ENCODE peak calls at places on chromosomes 16 and 17, in five cellular contexts. One of them, this sample, is unnamed.
A peak's percentile ranks its signal among the peaks of the same experiment; 100 is the strongest.

GRCh38 chr16:64019339-64019738 is 1102.5 kb downstream of the CDH11 start:
- DNase-seq in GM12878: no peak
- DNase-seq in K562: no peak
- DNase-seq in HCT116: no peak
- DNase-seq in H1: no peak
- DNase-seq in this sample: no peak

GRCh38 chr17:36971508-36971907 is 22.8 kb downstream of the AATF start:
- DNase-seq in GM12878: no peak
- DNase-seq in K562: no peak
- DNase-seq in HCT116: no peak
- DNase-seq in H1: no peak
- DNase-seq in this sample: no peak

GRCh38 chr16:50520451-50521245 is 27.5 kb upstream of the NKD1 start:
- DNase-seq in GM12878: no peak
- DNase-seq in K562: no peak
- DNase-seq in HCT116: no peak
- DNase-seq in H1: no peak
- DNase-seq in this sample: peak; percentile 99

GRCh38 chr17:37792787-37793186 is 47.9 kb upstream of the HNF1B start:
- DNase-seq in GM12878: no peak
- DNase-seq in K562: no peak
- DNase-seq in HCT116: no peak
- DNase-seq in H1: no peak
- DNase-seq in this sample: no peak

GRCh38 chr17:72097144-72097543 is 23.7 kb upstream of the SOX9 start:
- DNase-seq in GM12878: no peak
- DNase-seq in K562: no peak
- DNase-seq in HCT116: no peak
- DNase-seq in H1: no peak
- DNase-seq in this sample: no peak

GRCh38 chr16:75483222-75483621 is 12.0 kb downstream of the CHST6 start:
- DNase-seq in GM12878: no peak
- DNase-seq in K562: no peak
- DNase-seq in HCT116: peak; percentile 97
- DNase-seq in H1: no peak
- DNase-seq in this sample: no peak

GRCh38 chr16:10494343-10495030 is 85.9 kb downstream of the EMP2 start:
- DNase-seq in GM12878: no peak
- DNase-seq in K562: no peak
- DNase-seq in HCT116: no peak
- DNase-seq in H1: no peak
- DNase-seq in this sample: no peak

GRCh38 chr16:1102921-1103648 is 7.0 kb upstream of the C1QTNF8 start:
- DNase-seq in GM12878: no peak
- DNase-seq in K562: peak; percentile 92
- DNase-seq in HCT116: no peak
- DNase-seq in H1: peak; percentile 94
- DNase-seq in this sample: no peak

GRCh38 chr17:50916026-50916707 is 50.0 kb upstream of the TOB1 start:
- DNase-seq in GM12878: no peak
- DNase-seq in K562: peak; percentile 32
- DNase-seq in HCT116: no peak
- DNase-seq in H1: no peak
- DNase-seq in this sample: no peak

GRCh38 chr17:63358956-63359355 is 87.2 kb downstream of the CYB561 start:
- DNase-seq in GM12878: no peak
- DNase-seq in K562: no peak
- DNase-seq in HCT116: no peak
- DNase-seq in H1: no peak
- DNase-seq in this sample: no peak

GRCh38 chr17:58783380-58783779 is 27.7 kb downstream of the PPM1E start:
- DNase-seq in GM12878: no peak
- DNase-seq in K562: no peak
- DNase-seq in HCT116: no peak
- DNase-seq in H1: no peak
- DNase-seq in this sample: no peak

GRCh38 chr16:75099738-75100615 is 16.6 kb downstream of the LDHD start:
- DNase-seq in GM12878: no peak
- DNase-seq in K562: no peak
- DNase-seq in HCT116: no peak
- DNase-seq in H1: no peak
- DNase-seq in this sample: no peak

GRCh38 chr16:78770353-78771091 is 671.1 kb downstream of the WWOX start:
- DNase-seq in GM12878: no peak
- DNase-seq in K562: peak; percentile 97
- DNase-seq in HCT116: no peak
- DNase-seq in H1: peak; percentile 95
- DNase-seq in this sample: peak; percentile 67

GRCh38 chr17:15133143-15133542 is 132.0 kb downstream of the PMP22 start:
- DNase-seq in GM12878: no peak
- DNase-seq in K562: no peak
- DNase-seq in HCT116: no peak
- DNase-seq in H1: no peak
- DNase-seq in this sample: no peak

GRCh38 chr17:81080056-81080455 is 45.1 kb downstream of the BAIAP2 start:
- DNase-seq in GM12878: no peak
- DNase-seq in K562: no peak
- DNase-seq in HCT116: no peak
- DNase-seq in H1: no peak
- DNase-seq in this sample: no peak

GRCh38 chr17:7839199-7839889 is 5.3 kb downstream of the KDM6B start:
- DNase-seq in GM12878: no peak
- DNase-seq in K562: no peak
- DNase-seq in HCT116: no peak
- DNase-seq in H1: no peak
- DNase-seq in this sample: no peak

GRCh38 chr16:11236855-11237254 is 19.1 kb downstream of the SOCS1 start:
- DNase-seq in GM12878: no peak
- DNase-seq in K562: no peak
- DNase-seq in HCT116: no peak
- DNase-seq in H1: no peak
- DNase-seq in this sample: no peak

GRCh38 chr16:68737046-68737729 is at the start of gene CDH1:
- DNase-seq in GM12878: no peak
- DNase-seq in K562: no peak
- DNase-seq in HCT116: peak; percentile 73
- DNase-seq in H1: peak; percentile 97
- DNase-seq in this sample: no peak

GRCh38 chr16:49562228-49562627 is 188.6 kb downstream of the C16orf78 start:
- DNase-seq in GM12878: no peak
- DNase-seq in K562: no peak
- DNase-seq in HCT116: no peak
- DNase-seq in H1: no peak
- DNase-seq in this sample: no peak

GRCh38 chr16:27822529-27823437 is 240.7 kb downstream of the GSG1L start:
- DNase-seq in GM12878: no peak
- DNase-seq in K562: no peak
- DNase-seq in HCT116: no peak
- DNase-seq in H1: no peak
- DNase-seq in this sample: no peak

GRCh38 chr17:57653279-57653678 is 91.8 kb downstream of the CCDC182 start:
- DNase-seq in GM12878: no peak
- DNase-seq in K562: no peak
- DNase-seq in HCT116: no peak
- DNase-seq in H1: no peak
- DNase-seq in this sample: no peak

GRCh38 chr16:17377360-17378324 is 93.1 kb downstream of the XYLT1 start:
- DNase-seq in GM12878: peak; percentile 80
- DNase-seq in K562: no peak
- DNase-seq in HCT116: no peak
- DNase-seq in H1: no peak
- DNase-seq in this sample: no peak

GRCh38 chr16:51326131-51326856 is 175.2 kb upstream of the SALL1 start:
- DNase-seq in GM12878: no peak
- DNase-seq in K562: no peak
- DNase-seq in HCT116: no peak
- DNase-seq in H1: no peak
- DNase-seq in this sample: no peak

GRCh38 chr16:11056090-11056988 is 112.0 kb downstream of the CLEC16A start:
- DNase-seq in GM12878: no peak
- DNase-seq in K562: no peak
- DNase-seq in HCT116: no peak
- DNase-seq in H1: no peak
- DNase-seq in this sample: peak; percentile 44

GRCh38 chr17:8843344-8843743 is 24.1 kb downstream of the PIK3R6 start:
- DNase-seq in GM12878: no peak
- DNase-seq in K562: no peak
- DNase-seq in HCT116: no peak
- DNase-seq in H1: no peak
- DNase-seq in this sample: no peak

GRCh38 chr16:87671221-87671620 is 68.9 kb downstream of the JPH3 start:
- DNase-seq in GM12878: no peak
- DNase-seq in K562: no peak
- DNase-seq in HCT116: peak; percentile 8
- DNase-seq in H1: no peak
- DNase-seq in this sample: no peak

GRCh38 chr17:31476525-31477416 is 85.3 kb downstream of the RAB11FIP4 start:
- DNase-seq in GM12878: no peak
- DNase-seq in K562: no peak
- DNase-seq in HCT116: no peak
- DNase-seq in H1: no peak
- DNase-seq in this sample: peak; percentile 37

GRCh38 chr17:40530988-40531971 is 29.9 kb upstream of the TNS4 start:
- DNase-seq in GM12878: peak; percentile 71
- DNase-seq in K562: no peak
- DNase-seq in HCT116: no peak
- DNase-seq in H1: no peak
- DNase-seq in this sample: no peak

GRCh38 chr16:4556112-4556511 is at the start of gene C16orf96:
- DNase-seq in GM12878: no peak
- DNase-seq in K562: no peak
- DNase-seq in HCT116: no peak
- DNase-seq in H1: no peak
- DNase-seq in this sample: no peak

DNA sequence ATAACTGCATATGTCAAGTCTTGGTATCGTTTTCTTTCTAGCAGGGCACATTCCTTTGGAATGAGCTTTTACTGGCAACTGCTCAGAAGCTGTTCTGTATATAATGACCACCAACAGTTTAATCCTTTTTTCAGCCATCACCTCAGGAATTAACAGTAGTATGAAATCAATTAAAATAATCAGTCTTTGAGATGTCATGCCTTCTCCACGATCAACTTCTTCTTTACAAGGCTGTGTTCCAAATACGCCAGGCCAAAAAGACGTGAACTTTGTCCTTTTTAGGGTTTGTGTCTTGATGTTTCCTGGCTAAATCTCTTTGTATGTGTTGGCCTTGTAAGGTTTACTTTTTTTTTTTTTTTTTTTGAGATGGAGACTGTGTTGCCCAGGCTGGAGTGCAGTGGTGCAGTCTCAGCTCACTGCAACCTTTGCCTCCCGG is 54.9 kb downstream of the ABCC1 start:
- DNase-seq in GM12878: no peak
- DNase-seq in K562: no peak
- DNase-seq in HCT116: no peak
- DNase-seq in H1: no peak
- DNase-seq in this sample: no peak
- TF ChIP-seq MAX in GM12878: no peak
- TF ChIP-seq MAX in K562: no peak
- TF ChIP-seq MAX in HCT116: no peak
- TF ChIP-seq MAX in H1: no peak
- TF ChIP-seq MAX in this sample: no peak

DNA sequence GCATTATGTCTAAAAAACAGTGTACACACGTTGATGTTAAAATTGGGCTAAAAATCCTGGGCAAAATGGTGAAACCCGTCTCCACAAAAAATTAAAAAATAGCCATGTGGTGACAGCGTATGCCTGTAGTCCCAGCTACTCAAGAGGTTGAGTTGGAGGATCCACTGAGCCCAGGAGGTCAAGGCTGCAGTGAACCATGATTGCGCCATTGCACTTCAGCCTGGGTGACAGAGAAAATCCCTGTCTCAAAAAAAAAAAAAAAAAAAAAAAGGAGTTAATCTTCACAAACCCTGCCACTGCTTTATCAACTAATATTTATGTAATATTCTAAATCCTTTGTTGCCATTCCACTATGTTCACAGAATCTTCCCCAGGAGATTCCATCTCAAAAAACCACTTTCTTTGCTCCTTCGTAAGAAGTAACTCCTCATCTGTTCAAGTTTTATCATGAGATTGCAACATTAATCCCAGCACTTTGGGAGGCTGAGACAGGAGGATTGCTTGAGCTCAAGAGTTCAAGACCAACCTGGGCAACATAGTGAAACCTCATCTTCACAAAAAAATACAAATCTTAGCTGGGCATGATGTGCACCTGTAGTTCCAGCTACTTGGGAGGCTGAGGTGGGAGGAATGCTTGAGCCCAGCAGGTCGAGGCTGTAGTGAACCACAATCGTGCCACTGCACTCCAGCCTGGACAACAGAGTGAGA is 1.9 kb upstream of the C16orf87 start:
- DNase-seq in GM12878: no peak
- DNase-seq in K562: no peak
- DNase-seq in HCT116: no peak
- DNase-seq in H1: no peak
- DNase-seq in this sample: peak; percentile 66
- TF ChIP-seq SIN3A in GM12878: no peak
- TF ChIP-seq SIN3A in K562: no peak
- TF ChIP-seq SIN3A in HCT116: no peak
- TF ChIP-seq SIN3A in H1: no peak
- TF ChIP-seq SIN3A in this sample: no peak

DNA sequence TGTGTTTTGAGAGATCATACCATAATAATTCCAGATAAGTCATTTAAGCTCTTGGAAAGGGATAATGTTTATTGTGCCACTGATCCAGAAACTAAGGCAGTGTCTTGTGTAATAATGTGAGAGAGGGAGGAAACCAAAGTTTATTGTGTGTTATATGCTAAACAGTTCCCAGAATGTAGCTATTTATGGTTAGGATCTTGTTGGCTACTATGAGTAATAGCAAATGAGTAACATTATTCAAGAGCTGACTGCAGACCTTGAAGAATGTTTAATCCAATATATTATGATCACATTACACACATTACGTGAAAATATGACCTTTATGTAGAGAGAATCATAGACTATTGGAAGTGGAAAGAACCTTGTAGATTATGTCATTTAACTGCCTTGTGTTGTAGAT is 139.5 kb downstream of the BCAS3 start:
- DNase-seq in GM12878: no peak
- DNase-seq in K562: no peak
- DNase-seq in HCT116: no peak
- DNase-seq in H1: no peak
- DNase-seq in this sample: no peak
- TF ChIP-seq SRF in GM12878: no peak
- TF ChIP-seq SRF in K562: no peak
- TF ChIP-seq SRF in HCT116: no peak
- TF ChIP-seq SRF in H1: no peak
- TF ChIP-seq SRF in this sample: no peak

DNA sequence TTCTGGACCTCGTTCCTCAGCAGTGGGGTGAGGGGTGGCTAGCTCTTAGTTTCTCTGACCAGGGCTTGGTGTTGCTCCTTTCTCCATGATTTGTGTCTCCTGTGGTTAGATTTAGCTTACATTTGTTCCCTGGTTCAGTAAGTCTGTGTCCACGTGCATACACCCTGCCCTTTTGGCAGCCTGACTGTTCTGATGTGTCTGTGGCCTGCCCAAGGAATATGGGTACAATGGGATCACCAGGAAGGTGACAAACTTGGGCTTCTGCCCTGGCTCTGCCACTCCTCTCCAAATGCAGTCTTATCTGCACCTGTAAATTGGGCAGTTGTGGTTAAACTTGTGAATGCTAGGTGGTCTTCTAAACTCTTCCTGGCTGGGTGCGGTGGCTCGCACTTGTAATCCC is 17.5 kb downstream of the ALKBH5 start:
- DNase-seq in GM12878: no peak
- DNase-seq in K562: no peak
- DNase-seq in HCT116: no peak
- DNase-seq in H1: no peak
- DNase-seq in this sample: no peak
- TF ChIP-seq MAX in GM12878: no peak
- TF ChIP-seq MAX in K562: no peak
- TF ChIP-seq MAX in HCT116: no peak
- TF ChIP-seq MAX in H1: no peak
- TF ChIP-seq MAX in this sample: no peak

This sample was measured in HepG2.